ENCODE peak calls at places on chromosomes 2 and 18, in four cellular contexts. P is anterior cingulate cortex; J is stimulated activated CD4-positive, alpha-beta T cell treated with anti-CD3 and anti-CD28 coated beads, Interleukin-2, amount 100 ng/mL, for 48 hours; H is HT1080. G is an unnamed sample.

GRCh38 chr2:199119796-199120195 is 337.9 kb downstream of the SATB2 start:
- DNase-seq in P (no peak), J (no peak), H (no peak), G (no peak)

GRCh38 chr2:58239243-58239642 is 1.9 kb downstream of the FANCL start:
- DNase-seq in P (no peak), J (no peak), H (no peak), G (no peak)

GRCh38 chr2:16026816-16027501 is 86.6 kb downstream of the MYCN start:
- DNase-seq in P (no peak), J (no peak), H (no peak), G (no peak)

GRCh38 chr2:11853197-11853588 is 106.8 kb downstream of the LPIN1 start:
- DNase-seq in P (no peak), J (no peak), H (no peak), G (no peak)

GRCh38 chr18:44943201-44943881 is 262.7 kb downstream of the SETBP1 start:
- DNase-seq in P (no peak), J (no peak), H (peak; percentile 35), G (no peak)

GRCh38 chr2:28691774-28692281 is 59.8 kb upstream of the PPP1CB start:
- DNase-seq in P (no peak), J (no peak), H (peak; percentile 62), G (peak; percentile 72)

GRCh38 chr2:84991404-84992151 is 20.6 kb downstream of the KCMF1 start:
- DNase-seq in P (no peak), J (no peak), H (peak; percentile 57), G (no peak)

GRCh38 chr18:78641689-78642231 is 337.9 kb upstream of the SALL3 start:
- DNase-seq in P (no peak), J (no peak), H (no peak), G (no peak)

GRCh38 chr2:19762959-19763605 is 138.7 kb downstream of the TTC32 start:
- DNase-seq in P (no peak), J (no peak), H (no peak), G (no peak)

GRCh38 chr2:137221797-137222492 is 456.6 kb downstream of the THSD7B start:
- DNase-seq in P (no peak), J (no peak), H (no peak), G (no peak)

GRCh38 chr2:151880586-151880985 is 52.4 kb upstream of the ARL5A start:
- DNase-seq in P (no peak), J (no peak), H (no peak), G (no peak)

GRCh38 chr18:1018211-1018651 is 113.6 kb downstream of the ADCYAP1 start:
- DNase-seq in P (no peak), J (no peak), H (no peak), G (peak; percentile 58)

GRCh38 chr2:12456293-12457151 is 260.2 kb upstream of the TRIB2 start:
- DNase-seq in P (no peak), J (peak; percentile 52), H (peak; percentile 90), G (no peak)

GRCh38 chr2:192414794-192415193 is 220.1 kb upstream of the TMEFF2 start:
- DNase-seq in P (no peak), J (no peak), H (no peak), G (no peak)